ENCODE peak calls at places on chromosomes 16 and 17, in four cellular contexts. V is NCI-H1694 treated with DMSO at 0.1 percent for 48 hours, G is RWPE2, U is T-helper 2 cell. I is an unnamed sample.

GRCh38 chr17:7477392-7478275 is 1.8 kb downstream of the ZBTB4 start:
- DNase-seq in V (no peak), G (no peak), U (peak; percentile 46), I (no peak)

GRCh38 chr17:82193520-82194236 is 19.0 kb downstream of the CCDC57 start:
- DNase-seq in V (no peak), G (no peak), U (no peak), I (no peak)

GRCh38 chr17:58311429-58311894 is 17.1 kb downstream of the TSPOAP1 start:
- DNase-seq in V (no peak), G (peak; percentile 66), U (no peak), I (no peak)

GRCh38 chr17:33873218-33873617 is 381.9 kb upstream of the CCL2 start:
- DNase-seq in V (no peak), G (no peak), U (no peak), I (no peak)

GRCh38 chr17:16255481-16255901 is 38.5 kb downstream of the PIGL start:
- DNase-seq in V (no peak), G (no peak), U (no peak), I (no peak)

GRCh38 chr17:31417051-31417792 is 25.7 kb downstream of the RAB11FIP4 start:
- DNase-seq in V (no peak), G (no peak), U (no peak), I (no peak)

GRCh38 chr16:89442990-89443726 is 47.2 kb downstream of the ANKRD11 start:
- DNase-seq in V (peak; percentile 19), G (peak; percentile 95), U (no peak), I (no peak)

GRCh38 chr16:25092489-25092888 is 19.1 kb upstream of the LCMT1 start:
- DNase-seq in V (no peak), G (no peak), U (no peak), I (no peak)

GRCh38 chr16:21684199-21684598 is 20.4 kb downstream of the OTOA start:
- DNase-seq in V (no peak), G (no peak), U (no peak), I (peak; percentile 37)

GRCh38 chr17:82932146-82933005 is 92.6 kb upstream of the ZNF750 start:
- DNase-seq in V (no peak), G (peak; percentile 24), U (no peak), I (no peak)

GRCh38 chr17:55496094-55496881 is 15.0 kb downstream of the SMIM36 start:
- DNase-seq in V (peak; percentile 12), G (no peak), U (no peak), I (no peak)

GRCh38 chr16:48335961-48336360 is 49.3 kb downstream of the SIAH1 start:
- DNase-seq in V (no peak), G (no peak), U (no peak), I (no peak)

GRCh38 chr17:80045703-80046102 is 9.3 kb downstream of the CCDC40 start:
- DNase-seq in V (no peak), G (no peak), U (no peak), I (no peak)

GRCh38 chr16:4799171-4799855 is 3.1 kb downstream of the ROGDI start:
- DNase-seq in V (no peak), G (no peak), U (no peak), I (no peak)

GRCh38 chr17:74865504-74866197 is 6.0 kb upstream of the GRIN2C start:
- DNase-seq in V (no peak), G (peak; percentile 65), U (no peak), I (no peak)

GRCh38 chr16:50386819-50387218 is 18.0 kb upstream of the BRD7 start:
- DNase-seq in V (peak; percentile 93), G (no peak), U (no peak), I (no peak)

GRCh38 chr17:49880291-49881053 is 32.6 kb upstream of the TAC4 start:
- DNase-seq in V (peak; percentile 53), G (no peak), U (peak; percentile 23), I (peak; percentile 61)

GRCh38 chr17:2929881-2930533 is 133.4 kb downstream of the OR1D5 start:
- DNase-seq in V (peak; percentile 57), G (no peak), U (no peak), I (no peak)

GRCh38 chr17:58679263-58680037 is 12.4 kb downstream of the TEX14 start:
- DNase-seq in V (no peak), G (no peak), U (no peak), I (no peak)

GRCh38 chr16:23949630-23950290 is 114.0 kb downstream of the PRKCB start:
- DNase-seq in V (no peak), G (no peak), U (peak; percentile 78), I (peak; percentile 68)

GRCh38 chr17:42363767-42364585 is 24.3 kb downstream of the STAT3 start:
- DNase-seq in V (no peak), G (no peak), U (no peak), I (no peak)

GRCh38 chr17:43200127-43200526 is 11.5 kb upstream of the TMEM106A start:
- DNase-seq in V (no peak), G (no peak), U (no peak), I (no peak)

GRCh38 chr17:60128171-60128859 is 21.5 kb upstream of the CA4 start:
- DNase-seq in V (no peak), G (no peak), U (no peak), I (no peak)

GRCh38 chr17:17983376-17983775 is 10.7 kb downstream of the DRC3 start:
- DNase-seq in V (no peak), G (no peak), U (no peak), I (no peak)

GRCh38 chr17:58330997-58331814 is 2.6 kb upstream of the TSPOAP1 start:
- DNase-seq in V (no peak), G (no peak), U (peak; percentile 72), I (no peak)

GRCh38 chr17:31389673-31390381 is 1.6 kb upstream of the RAB11FIP4 start:
- DNase-seq in V (no peak), G (no peak), U (no peak), I (no peak)

GRCh38 chr17:81456091-81456490 is 56.5 kb downstream of the ACTG1 start:
- DNase-seq in V (no peak), G (no peak), U (no peak), I (no peak)

GRCh38 chr16:88317619-88317977 is 65.2 kb upstream of the ZNF469 start:
- DNase-seq in V (no peak), G (no peak), U (no peak), I (no peak)

GRCh38 chr17:57984226-57984890 is 3.7 kb downstream of the VEZF1 start:
- DNase-seq in V (no peak), G (no peak), U (no peak), I (no peak)

GRCh38 chr17:12973496-12974318 is 44.1 kb downstream of the ELAC2 start:
- DNase-seq in V (peak; percentile 63), G (no peak), U (no peak), I (no peak)

GRCh38 chr17:16446338-16446983 is 31.1 kb downstream of the TRPV2 start:
- DNase-seq in V (no peak), G (peak; percentile 58), U (no peak), I (no peak)

GRCh38 chr17:9220466-9221230 is 199.3 kb downstream of the NTN1 start:
- DNase-seq in V (no peak), G (no peak), U (no peak), I (no peak)

GRCh38 chr16:20326336-20326735 is 977 bp downstream of the GP2 start:
- DNase-seq in V (no peak), G (no peak), U (no peak), I (no peak)

I was measured in CD8-positive, alpha-beta T cell.